ENCODE peak calls at places on chromosomes 11 and 22, in seven cellular contexts. R is T-helper 1 cell; L is stimulated activated CD8-positive, alpha-beta memory T cell treated with anti-CD3 and anti-CD28 coated beads, Interleukin-2, amount 100 ng/mL, for 1 hour; M is fibroblast of mammary gland; O is T-cell; U is coronary artery; H is fibroblast of lung. G is an unnamed sample.

GRCh38 chr11:28836285-28837081 is 728.3 kb downstream of the METTL15 start:
- DNase-seq in R (no peak), L (no peak), O (no peak), H (peak), U (no peak), M (peak), G (no peak)

GRCh38 chr11:86132667-86133310 is 63.9 kb upstream of the PICALM start:
- DNase-seq in U (no peak), L (no peak), H (no peak), R (no peak), M (no peak), O (no peak), G (no peak)

GRCh38 chr11:77175021-77175842 is 47.2 kb downstream of the MYO7A start:
- DNase-seq in U (no peak), H (no peak), L (no peak), R (no peak), M (no peak), O (no peak), G (no peak)

GRCh38 chr11:126870021-126870420 is 130.5 kb downstream of the KIRREL3 start:
- DNase-seq in U (no peak), L (no peak), O (no peak), M (no peak), H (no peak), R (no peak), G (no peak)

GRCh38 chr11:122720482-122720881 is 65.0 kb downstream of the UBASH3B start:
- DNase-seq in M (no peak), L (no peak), O (no peak), H (no peak), R (no peak), U (no peak), G (no peak)

GRCh38 chr22:44906999-44907644 is 102.7 kb downstream of the PHF21B start:
- DNase-seq in M (no peak), U (peak), R (no peak), O (no peak), H (no peak), L (no peak), G (no peak)

GRCh38 chr11:28542556-28542955 is 434.4 kb downstream of the METTL15 start:
- DNase-seq in L (no peak), R (no peak), U (no peak), M (no peak), H (no peak), O (no peak), G (no peak)

GRCh38 chr22:33919591-33920501 is at the start of gene LARGE1:
- DNase-seq in O (no peak), M (no peak), U (no peak), L (no peak), H (peak), R (no peak), G (no peak)

GRCh38 chr11:112293614-112294013 is 33.0 kb upstream of the PLET1 start:
- DNase-seq in U (no peak), O (no peak), M (no peak), L (no peak), R (no peak), H (no peak), G (no peak)

GRCh38 chr11:114285599-114285998 is 10.6 kb upstream of the NNMT start:
- DNase-seq in U (no peak), M (peak), O (no peak), H (peak), L (no peak), R (no peak), G (no peak)

GRCh38 chr22:20523118-20523983 is 15.9 kb downstream of the MED15 start:
- DNase-seq in M (peak), L (no peak), U (no peak), R (no peak), O (no peak), H (peak), G (peak)

G was measured in naive thymus-derived CD8-positive, alpha-beta T cell.